ENCODE peak calls at places on chromosomes 4 and X, in nine cellular contexts. Y, T, D, P, M, L, R, K and A are unnamed samples.
A peak's percentile ranks its signal among the peaks of the same experiment; 100 is the strongest.

GRCh38 chrX:55450259-55450658 is 1.7 kb upstream of the MAGEH1 start:
- DNase-seq in Y (peak; percentile 23), M (peak; percentile 3), L (no peak), K (no peak), D (no peak), T (no peak), R (no peak), P (peak; percentile 5), A (no peak)

GRCh38 chrX:134074151-134074550 is 88.8 kb upstream of the GPC3 start:
- DNase-seq in L (no peak), M (peak; percentile 2), P (no peak), Y (no peak), T (no peak), R (no peak), K (no peak), D (no peak), A (no peak)

GRCh38 chr4:38131371-38132139 is 171.4 kb downstream of the PTTG2 start:
- DNase-seq in P (no peak), L (no peak), D (no peak), R (peak; percentile 23), Y (peak; percentile 80), K (no peak), M (no peak), T (no peak), A (no peak)

GRCh38 chr4:79281577-79282359 is 44.1 kb downstream of the NAA11 start:
- DNase-seq in T (no peak), K (peak; percentile 63), P (no peak), L (no peak), D (no peak), Y (peak; percentile 43), R (no peak), M (no peak), A (no peak)

GRCh38 chr4:153765836-153766235 is 6.0 kb upstream of the RNF175 start:
- DNase-seq in D (no peak), M (no peak), T (no peak), P (no peak), R (no peak), Y (no peak), L (no peak), K (no peak), A (no peak)

GRCh38 chrX:39969099-39969825 is 128.5 kb downstream of the BCOR start:
- DNase-seq in T (peak; percentile 39), P (no peak), D (no peak), M (no peak), R (no peak), K (no peak), Y (peak; percentile 54), L (no peak), A (no peak)

GRCh38 chrX:40987413-40987812 is 97.8 kb upstream of the USP9X start:
- DNase-seq in D (no peak), K (no peak), Y (peak; percentile 30), M (no peak), P (peak; percentile 75), R (no peak), T (no peak), L (no peak), A (no peak)

GRCh38 chr4:81786063-81786763 is 314.5 kb upstream of the RASGEF1B start:
- DNase-seq in L (no peak), R (peak; percentile 19), K (no peak), D (no peak), M (no peak), P (peak; percentile 45), T (no peak), Y (no peak), A (no peak)

GRCh38 chrX:145820825-145821224 is 3.2 kb downstream of the SLITRK2 start:
- DNase-seq in D (no peak), P (no peak), Y (no peak), T (no peak), R (no peak), K (no peak), L (no peak), M (no peak), A (no peak)

GRCh38 chrX:28586291-28586690 is 955 bp upstream of the IL1RAPL1 start:
- DNase-seq in L (no peak), R (peak; percentile 10), M (no peak), P (no peak), T (no peak), K (no peak), Y (peak; percentile 40), D (no peak), A (no peak)

GRCh38 chr4:101983835-101984234 is 193.3 kb downstream of the BANK1 start:
- DNase-seq in R (no peak), D (no peak), K (no peak), P (no peak), M (no peak), T (no peak), L (no peak), Y (no peak), A (no peak)

GRCh38 chr4:53015681-53016080 is 153.6 kb downstream of the RASL11B start:
- DNase-seq in K (no peak), Y (peak; percentile 74), T (no peak), P (peak; percentile 25), L (peak; percentile 26), M (peak; percentile 66), D (no peak), R (peak; percentile 24), A (no peak)

GRCh38 chr4:184350213-184350817 is 124.0 kb downstream of the IRF2 start:
- DNase-seq in D (no peak), Y (no peak), K (no peak), P (no peak), R (no peak), T (no peak), M (no peak), L (no peak), A (no peak)

GRCh38 chrX:13085533-13085932 is 41.1 kb upstream of the FAM9C start:
- DNase-seq in T (no peak), Y (no peak), L (no peak), K (no peak), P (no peak), D (no peak), R (no peak), M (no peak), A (no peak)

GRCh38 chrX:13086076-13086475 is 41.7 kb upstream of the FAM9C start:
- DNase-seq in T (no peak), K (no peak), Y (no peak), M (no peak), R (no peak), D (no peak), P (no peak), L (no peak), A (no peak)

GRCh38 chrX:13090261-13091110 is 46.1 kb upstream of the FAM9C start:
- DNase-seq in T (no peak), L (no peak), D (no peak), K (no peak), P (peak; percentile 25), Y (no peak), R (no peak), M (peak; percentile 67), A (no peak)

GRCh38 chrX:13087322-13088154 is 43.1 kb upstream of the FAM9C start:
- DNase-seq in D (no peak), R (peak; percentile 45), M (no peak), P (no peak), L (no peak), Y (no peak), T (no peak), K (no peak), A (no peak)

DNA sequence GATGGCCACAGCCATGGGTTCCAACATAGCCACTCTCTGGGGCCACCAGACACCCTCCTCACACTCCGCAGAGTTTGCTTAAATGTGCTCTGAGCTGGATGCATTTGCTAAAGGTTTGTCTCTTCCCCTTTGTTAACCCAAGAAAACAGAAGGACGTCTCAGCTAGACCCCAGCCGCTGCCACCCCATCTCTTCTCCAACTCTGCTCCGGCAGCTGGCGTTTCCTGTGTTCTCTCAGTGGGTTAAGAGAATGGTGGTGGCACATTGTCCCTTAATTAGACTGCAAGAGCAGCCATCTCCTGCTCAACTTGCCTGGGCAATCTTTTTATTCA is 43.7 kb upstream of the FAM9C start:
- DNase-seq in L (no peak), M (no peak), R (no peak), K (no peak), P (no peak), T (no peak), Y (no peak), D (no peak), A (no peak)
- H3K4me1 ChIP-seq in L (no peaks in the 10 kb centered on the region), M (peaks cover 21% of the 10 kb centered on the region), R (peaks cover 19% of the 10 kb centered on the region), K (no peaks in the 10 kb centered on the region), P (peaks cover 23% of the 10 kb centered on the region), T (peaks cover 9% of the 10 kb centered on the region), Y (peaks cover 7% of the 10 kb centered on the region), D (no peaks in the 10 kb centered on the region), A (peaks cover 10% of the 10 kb centered on the region)

GRCh38 chr4:100246697-100247096 is 56.4 kb upstream of the DDIT4L start:
- DNase-seq in Y (no peak), T (no peak), R (no peak), L (no peak), K (no peak), P (no peak), D (no peak), M (no peak), A (no peak)

GRCh38 chr4:100254237-100254636 is 64.0 kb upstream of the DDIT4L start:
- DNase-seq in R (no peak), M (no peak), Y (no peak), K (no peak), L (no peak), D (no peak), P (no peak), T (no peak), A (no peak)

GRCh38 chr4:100244347-100244746 is 54.1 kb upstream of the DDIT4L start:
- DNase-seq in K (no peak), T (no peak), L (no peak), Y (no peak), P (no peak), M (no peak), D (no peak), R (no peak), A (no peak)

GRCh38 chr4:100248476-100248875 is 58.2 kb upstream of the DDIT4L start:
- DNase-seq in P (no peak), K (no peak), Y (no peak), L (no peak), R (no peak), T (no peak), M (no peak), D (no peak), A (no peak)
- TF ChIP-seq POLR2AphosphoS5 in P (no peak), K (no peak), Y (no peak), L (no peak), R (no peak), T (no peak), M (no peak), D (no peak), A (no peak)

GRCh38 chrX:151997539-151997938 is 23.1 kb upstream of the GABRE start:
- DNase-seq in D (no peak), M (no peak), P (no peak), R (no peak), T (no peak), Y (no peak), L (no peak), K (no peak), A (no peak)
- H3K27me3 ChIP-seq in D (no peaks in the 10 kb centered on the region), M (no peaks in the 10 kb centered on the region), P (no peaks in the 10 kb centered on the region), R (no peaks in the 10 kb centered on the region), T (no peaks in the 10 kb centered on the region), Y (no peaks in the 10 kb centered on the region), L (no peaks in the 10 kb centered on the region), K (no peaks in the 10 kb centered on the region), A (no peaks in the 10 kb centered on the region)

DNA sequence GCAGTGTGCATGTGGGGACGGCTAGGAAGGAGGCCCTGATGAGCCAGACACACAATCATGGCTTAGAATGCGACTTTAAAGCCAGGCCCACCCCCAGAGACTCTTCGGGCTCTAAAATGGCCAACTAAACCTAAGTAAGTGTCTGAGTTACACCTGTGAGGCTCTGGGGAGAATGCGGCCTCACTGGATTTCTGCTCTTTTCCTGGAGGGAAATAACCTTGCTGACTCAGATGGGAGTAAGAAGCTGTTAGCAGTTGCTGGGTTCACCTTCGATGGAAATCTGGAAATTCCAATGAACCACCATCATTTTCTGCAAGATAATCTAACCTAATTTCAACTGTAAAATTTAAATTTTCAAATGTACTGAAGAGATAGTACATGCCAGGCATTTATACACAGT is 97.6 kb upstream of the MAML3 start:
- DNase-seq in P (no peak), K (no peak), R (no peak), D (no peak), M (no peak), T (no peak), Y (no peak), L (no peak), A (no peak)
- H3K4me1 ChIP-seq in P (no peaks in the 10 kb centered on the region), K (no peaks in the 10 kb centered on the region), R (peaks cover 35% of the 10 kb centered on the region), D (peaks cover 33% of the 10 kb centered on the region), M (peaks cover 31% of the 10 kb centered on the region), T (peaks cover 19% of the 10 kb centered on the region), Y (peaks cover 37% of the 10 kb centered on the region), L (peaks cover 35% of the 10 kb centered on the region), A (peaks cover 23% of the 10 kb centered on the region)